ENCODE peak calls at places on chromosomes 7 and 10, in eight cellular contexts. One of them, this sample, is unnamed.
A peak's percentile ranks its signal among the peaks of the same experiment; 100 is the strongest.

GRCh38 chr7:100248483-100248882 is 28.7 kb downstream of the PVRIG start:
- DNase-seq in MM.1S: no peak
- DNase-seq in GM23338: no peak
- DNase-seq in HCT116: no peak
- DNase-seq in PC-3: no peak
- DNase-seq in SK-N-SH: no peak
- DNase-seq in GM23248: no peak
- DNase-seq in hepatocyte: no peak
- DNase-seq in this sample: no peak

GRCh38 chr7:30923774-30924413 is 12.2 kb downstream of the AQP1 start:
- DNase-seq in GM23338: no peak
- DNase-seq in hepatocyte: no peak
- DNase-seq in SK-N-SH: peak; percentile 17
- DNase-seq in PC-3: no peak
- DNase-seq in GM23248: no peak
- DNase-seq in MM.1S: no peak
- DNase-seq in HCT116: no peak
- DNase-seq in this sample: no peak

GRCh38 chr7:37201003-37201875 is 247.4 kb downstream of the ELMO1 start:
- DNase-seq in hepatocyte: peak; percentile 90
- DNase-seq in MM.1S: peak; percentile 69
- DNase-seq in HCT116: peak; percentile 61
- DNase-seq in PC-3: peak; percentile 79
- DNase-seq in GM23338: peak; percentile 90
- DNase-seq in GM23248: peak; percentile 85
- DNase-seq in SK-N-SH: peak; percentile 83
- DNase-seq in this sample: peak; percentile 64

GRCh38 chr10:13997650-13998049 is 333.1 kb downstream of the FRMD4A start:
- DNase-seq in GM23338: no peak
- DNase-seq in HCT116: no peak
- DNase-seq in PC-3: no peak
- DNase-seq in hepatocyte: no peak
- DNase-seq in SK-N-SH: no peak
- DNase-seq in MM.1S: no peak
- DNase-seq in GM23248: no peak
- DNase-seq in this sample: no peak

GRCh38 chr7:20201380-20201779 is 15.8 kb downstream of the MACC1 start:
- DNase-seq in GM23248: no peak
- DNase-seq in PC-3: peak; percentile 13
- DNase-seq in SK-N-SH: no peak
- DNase-seq in HCT116: no peak
- DNase-seq in hepatocyte: peak; percentile 35
- DNase-seq in MM.1S: no peak
- DNase-seq in GM23338: peak; percentile 75
- DNase-seq in this sample: peak; percentile 12

GRCh38 chr7:42193457-42194111 is 43.4 kb downstream of the GLI3 start:
- DNase-seq in MM.1S: no peak
- DNase-seq in HCT116: no peak
- DNase-seq in PC-3: no peak
- DNase-seq in GM23248: no peak
- DNase-seq in GM23338: no peak
- DNase-seq in SK-N-SH: no peak
- DNase-seq in hepatocyte: no peak
- DNase-seq in this sample: no peak

GRCh38 chr7:105215182-105215581 is 173.5 kb downstream of the SRPK2 start:
- DNase-seq in GM23248: no peak
- DNase-seq in GM23338: no peak
- DNase-seq in hepatocyte: no peak
- DNase-seq in MM.1S: no peak
- DNase-seq in SK-N-SH: no peak
- DNase-seq in PC-3: no peak
- DNase-seq in HCT116: no peak
- DNase-seq in this sample: no peak

GRCh38 chr7:35003679-35004278 is 33.5 kb downstream of the DPY19L1 start:
- DNase-seq in HCT116: peak; percentile 99
- DNase-seq in GM23248: peak; percentile 88
- DNase-seq in PC-3: peak; percentile 94
- DNase-seq in SK-N-SH: no peak
- DNase-seq in GM23338: no peak
- DNase-seq in hepatocyte: peak; percentile 83
- DNase-seq in MM.1S: no peak
- DNase-seq in this sample: no peak

GRCh38 chr10:108736111-108736510 is 1187.2 kb downstream of the XPNPEP1 start:
- DNase-seq in HCT116: no peak
- DNase-seq in GM23248: no peak
- DNase-seq in MM.1S: no peak
- DNase-seq in SK-N-SH: no peak
- DNase-seq in PC-3: no peak
- DNase-seq in GM23338: no peak
- DNase-seq in hepatocyte: no peak
- DNase-seq in this sample: no peak

GRCh38 chr10:18043148-18043547 is 91.4 kb downstream of the SLC39A12 start:
- DNase-seq in GM23338: no peak
- DNase-seq in GM23248: no peak
- DNase-seq in SK-N-SH: no peak
- DNase-seq in hepatocyte: no peak
- DNase-seq in HCT116: no peak
- DNase-seq in MM.1S: no peak
- DNase-seq in PC-3: peak; percentile 46
- DNase-seq in this sample: no peak

GRCh38 chr7:12146813-12147212 is 64.3 kb upstream of the TMEM106B start:
- DNase-seq in MM.1S: no peak
- DNase-seq in GM23248: no peak
- DNase-seq in hepatocyte: no peak
- DNase-seq in GM23338: peak; percentile 69
- DNase-seq in SK-N-SH: no peak
- DNase-seq in HCT116: no peak
- DNase-seq in PC-3: no peak
- DNase-seq in this sample: no peak

GRCh38 chr7:90119178-90119971 is 34.9 kb upstream of the STEAP1 start:
- DNase-seq in MM.1S: no peak
- DNase-seq in SK-N-SH: peak; percentile 73
- DNase-seq in GM23248: peak; percentile 44
- DNase-seq in HCT116: no peak
- DNase-seq in PC-3: no peak
- DNase-seq in GM23338: peak; percentile 55
- DNase-seq in hepatocyte: peak; percentile 11
- DNase-seq in this sample: no peak

GRCh38 chr10:44416021-44416758 is 31.3 kb upstream of the CXCL12 start:
- DNase-seq in GM23338: no peak
- DNase-seq in SK-N-SH: no peak
- DNase-seq in MM.1S: no peak
- DNase-seq in hepatocyte: no peak
- DNase-seq in PC-3: no peak
- DNase-seq in HCT116: no peak
- DNase-seq in GM23248: no peak
- DNase-seq in this sample: no peak

GRCh38 chr10:131822013-131822693 is 78.7 kb upstream of the PPP2R2D start:
- DNase-seq in GM23248: no peak
- DNase-seq in MM.1S: no peak
- DNase-seq in GM23338: no peak
- DNase-seq in hepatocyte: no peak
- DNase-seq in SK-N-SH: no peak
- DNase-seq in PC-3: no peak
- DNase-seq in HCT116: no peak
- DNase-seq in this sample: no peak

GRCh38 chr10:119028900-119029612 is 458 bp upstream of the NANOS1 start:
- DNase-seq in GM23248: peak; percentile 79
- DNase-seq in SK-N-SH: peak; percentile 97
- DNase-seq in GM23338: peak; percentile 94
- DNase-seq in hepatocyte: peak; percentile 93
- DNase-seq in MM.1S: peak; percentile 92
- DNase-seq in HCT116: peak; percentile 85
- DNase-seq in PC-3: peak; percentile 83
- DNase-seq in this sample: peak; percentile 92

GRCh38 chr7:38940774-38941173 is 31.8 kb upstream of the VPS41 start:
- DNase-seq in HCT116: no peak
- DNase-seq in GM23338: no peak
- DNase-seq in PC-3: no peak
- DNase-seq in MM.1S: no peak
- DNase-seq in GM23248: no peak
- DNase-seq in SK-N-SH: no peak
- DNase-seq in hepatocyte: no peak
- DNase-seq in this sample: no peak

DNA sequence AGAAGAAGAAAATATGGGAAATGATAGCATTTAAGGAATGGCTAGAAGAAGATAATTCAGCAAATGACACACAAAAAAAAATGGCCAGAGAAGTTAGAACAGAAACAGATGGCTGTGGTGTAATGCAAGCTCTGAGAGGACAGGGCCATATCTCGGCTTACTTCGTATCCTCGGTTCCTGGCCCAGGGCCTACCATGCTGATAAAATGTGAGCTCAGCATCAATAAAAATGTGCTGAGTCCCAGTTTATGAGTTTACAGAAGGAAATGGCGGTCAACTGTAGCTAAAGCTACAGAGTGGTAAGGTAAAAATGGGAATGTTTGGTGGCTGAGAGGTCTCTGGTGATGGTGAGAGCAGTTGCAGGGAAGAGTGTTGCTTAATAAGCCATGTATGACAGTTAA is 40.8 kb downstream of the HBP1 start:
- DNase-seq in hepatocyte: no peak
- DNase-seq in GM23338: no peak
- DNase-seq in HCT116: no peak
- DNase-seq in GM23248: no peak
- DNase-seq in PC-3: peak; percentile 50
- DNase-seq in SK-N-SH: no peak
- DNase-seq in MM.1S: no peak
- DNase-seq in this sample: no peak
- H3K9me2 ChIP-seq in hepatocyte: no peaks in the 10 kb centered on the region
- H3K9me2 ChIP-seq in GM23338: no peaks in the 10 kb centered on the region
- H3K9me2 ChIP-seq in HCT116: no peaks in the 10 kb centered on the region
- H3K9me2 ChIP-seq in GM23248: no peaks in the 10 kb centered on the region
- H3K9me2 ChIP-seq in PC-3: no peaks in the 10 kb centered on the region
- H3K9me2 ChIP-seq in SK-N-SH: no peaks in the 10 kb centered on the region
- H3K9me2 ChIP-seq in MM.1S: no peaks in the 10 kb centered on the region
- H3K9me2 ChIP-seq in this sample: no peaks in the 10 kb centered on the region

GRCh38 chr7:94933256-94933990 is 26.0 kb downstream of the PPP1R9A start:
- DNase-seq in hepatocyte: no peak
- DNase-seq in MM.1S: no peak
- DNase-seq in SK-N-SH: no peak
- DNase-seq in HCT116: no peak
- DNase-seq in GM23338: no peak
- DNase-seq in GM23248: no peak
- DNase-seq in PC-3: no peak
- DNase-seq in this sample: no peak
- H4K20me1 ChIP-seq in hepatocyte: no peaks in the 10 kb centered on the region
- H4K20me1 ChIP-seq in MM.1S: no peaks in the 10 kb centered on the region
- H4K20me1 ChIP-seq in SK-N-SH: no peaks in the 10 kb centered on the region
- H4K20me1 ChIP-seq in HCT116: no peaks in the 10 kb centered on the region
- H4K20me1 ChIP-seq in GM23338: no peaks in the 10 kb centered on the region
- H4K20me1 ChIP-seq in GM23248: no peaks in the 10 kb centered on the region
- H4K20me1 ChIP-seq in PC-3: no peaks in the 10 kb centered on the region
- H4K20me1 ChIP-seq in this sample: no peaks in the 10 kb centered on the region

GRCh38 chr10:110486680-110487410 is 10.9 kb upstream of the DUSP5 start:
- DNase-seq in SK-N-SH: no peak
- DNase-seq in PC-3: no peak
- DNase-seq in GM23248: no peak
- DNase-seq in HCT116: no peak
- DNase-seq in GM23338: no peak
- DNase-seq in MM.1S: no peak
- DNase-seq in hepatocyte: no peak
- DNase-seq in this sample: no peak

GRCh38 chr10:110488124-110488681 is 9.5 kb upstream of the DUSP5 start:
- DNase-seq in PC-3: peak; percentile 68
- DNase-seq in MM.1S: no peak
- DNase-seq in GM23248: peak; percentile 31
- DNase-seq in HCT116: no peak
- DNase-seq in SK-N-SH: no peak
- DNase-seq in hepatocyte: no peak
- DNase-seq in GM23338: no peak
- DNase-seq in this sample: no peak

GRCh38 chr10:110488944-110489343 is 8.8 kb upstream of the DUSP5 start:
- DNase-seq in PC-3: no peak
- DNase-seq in MM.1S: no peak
- DNase-seq in hepatocyte: no peak
- DNase-seq in GM23248: no peak
- DNase-seq in HCT116: no peak
- DNase-seq in GM23338: no peak
- DNase-seq in SK-N-SH: no peak
- DNase-seq in this sample: no peak

GRCh38 chr10:110485541-110485940 is 12.2 kb upstream of the DUSP5 start:
- DNase-seq in GM23248: no peak
- DNase-seq in GM23338: no peak
- DNase-seq in PC-3: no peak
- DNase-seq in HCT116: no peak
- DNase-seq in SK-N-SH: no peak
- DNase-seq in MM.1S: no peak
- DNase-seq in hepatocyte: no peak
- DNase-seq in this sample: no peak

DNA sequence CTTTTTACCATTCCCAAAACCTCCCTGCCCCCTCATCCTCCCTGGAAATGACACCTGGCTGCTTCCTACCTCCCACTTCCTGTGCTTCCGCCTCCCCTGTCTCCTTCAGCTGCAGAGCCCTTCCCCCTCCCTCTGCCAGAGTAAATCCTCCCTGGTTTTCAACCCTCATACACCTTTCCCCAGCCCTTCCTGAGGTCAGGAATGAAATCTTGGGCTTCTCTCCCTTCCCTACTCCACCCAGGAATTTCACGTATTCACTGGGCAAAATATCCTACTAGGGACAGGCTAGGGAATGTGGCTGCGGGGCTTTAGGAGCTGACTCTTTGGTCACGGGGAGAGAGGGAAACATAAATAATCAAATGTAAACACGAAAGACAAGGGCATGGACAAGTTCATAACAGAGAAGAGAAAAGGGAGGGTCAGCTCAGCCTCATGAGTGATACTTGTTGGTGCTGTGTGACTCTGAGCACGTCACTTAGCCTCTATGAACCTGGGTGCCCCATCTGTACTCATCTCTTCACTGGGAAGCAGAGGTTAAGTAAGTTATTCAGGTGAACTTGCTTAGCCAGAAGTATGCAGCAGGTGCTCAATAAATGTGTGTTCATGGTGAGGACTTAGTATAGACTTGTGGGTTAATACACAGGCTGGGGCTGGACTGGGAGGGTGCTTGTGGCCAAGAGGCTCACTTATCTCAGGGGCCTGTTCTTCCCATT is 10.1 kb upstream of the DUSP5 start:
- DNase-seq in MM.1S: no peak
- DNase-seq in SK-N-SH: no peak
- DNase-seq in HCT116: no peak
- DNase-seq in hepatocyte: no peak
- DNase-seq in GM23248: no peak
- DNase-seq in GM23338: peak; percentile 81
- DNase-seq in PC-3: peak; percentile 66
- DNase-seq in this sample: no peak
- TF ChIP-seq EZH2phosphoT487 in MM.1S: no peak
- TF ChIP-seq EZH2phosphoT487 in SK-N-SH: no peak
- TF ChIP-seq EZH2phosphoT487 in HCT116: no peak
- TF ChIP-seq EZH2phosphoT487 in hepatocyte: no peak
- TF ChIP-seq EZH2phosphoT487 in GM23248: no peak
- TF ChIP-seq EZH2phosphoT487 in GM23338: no peak
- TF ChIP-seq EZH2phosphoT487 in PC-3: no peak
- TF ChIP-seq EZH2phosphoT487 in this sample: no peak

DNA sequence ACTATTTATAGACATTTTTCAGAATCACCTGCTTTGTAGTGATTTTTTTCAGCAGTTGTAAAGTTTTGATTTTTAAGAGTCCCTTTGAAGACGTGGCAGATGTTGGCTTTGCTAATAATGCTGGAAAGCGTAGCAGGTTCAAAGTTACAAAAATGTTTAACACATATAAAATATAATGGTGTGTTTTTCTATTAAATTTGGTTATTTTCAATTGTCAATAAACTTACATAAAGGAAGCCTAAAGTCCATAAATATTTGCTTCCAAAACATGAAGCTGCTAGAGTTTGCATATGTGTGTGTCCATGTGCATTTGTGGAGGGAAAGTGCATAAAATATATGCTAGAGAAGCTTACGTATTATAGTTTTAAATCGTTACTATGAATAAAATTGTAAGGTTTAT is 3.7 kb downstream of the MEOX2 start:
- DNase-seq in MM.1S: no peak
- DNase-seq in SK-N-SH: no peak
- DNase-seq in HCT116: no peak
- DNase-seq in GM23338: no peak
- DNase-seq in PC-3: no peak
- DNase-seq in hepatocyte: no peak
- DNase-seq in GM23248: no peak
- DNase-seq in this sample: no peak
- H3K9me2 ChIP-seq in MM.1S: no peaks in the 10 kb centered on the region
- H3K9me2 ChIP-seq in SK-N-SH: peaks cover 3% of the 10 kb centered on the region
- H3K9me2 ChIP-seq in HCT116: no peaks in the 10 kb centered on the region
- H3K9me2 ChIP-seq in GM23338: no peaks in the 10 kb centered on the region
- H3K9me2 ChIP-seq in PC-3: no peaks in the 10 kb centered on the region
- H3K9me2 ChIP-seq in hepatocyte: no peaks in the 10 kb centered on the region
- H3K9me2 ChIP-seq in GM23248: no peaks in the 10 kb centered on the region
- H3K9me2 ChIP-seq in this sample: no peaks in the 10 kb centered on the region

This sample was measured in OCI-LY7.